ENCODE peak calls at places on chromosomes 7 and 10, in ten cellular contexts. B is kidney, O is fibroblast of pulmonary artery, U is lower leg skin, M is foreskin fibroblast, S is adrenal gland, G is epithelial cell of esophagus, F is upper lobe of right lung, Q is GM23338, K is hepatocyte. P is an unnamed sample.

GRCh38 chr10:91022924-91023707 is 102.2 kb upstream of the ANKRD1 start:
- DNase-seq in O (peak; percentile 35), M (no peak), F (no peak), U (no peak), K (no peak), G (no peak), B (no peak), Q (no peak), S (no peak), P (no peak)

GRCh38 chr7:40437498-40437897 is 302.7 kb downstream of the SUGCT start:
- DNase-seq in K (peak; percentile 38), S (no peak), G (peak; percentile 90), Q (no peak), U (no peak), F (no peak), O (peak; percentile 94), B (no peak), M (peak; percentile 86), P (peak; percentile 76)

GRCh38 chr7:69683002-69683401 is 84.7 kb downstream of the AUTS2 start:
- DNase-seq in B (no peak), F (no peak), U (no peak), M (no peak), K (no peak), Q (peak; percentile 34), S (peak; percentile 46), G (no peak), O (no peak), P (no peak)

GRCh38 chr10:95217476-95217875 is 23.4 kb downstream of the ACSM6 start:
- DNase-seq in B (no peak), K (no peak), U (no peak), G (no peak), Q (no peak), M (no peak), S (no peak), O (no peak), F (no peak), P (no peak)

GRCh38 chr7:17056491-17057142 is 174.8 kb upstream of the AGR3 start:
- DNase-seq in G (peak; percentile 57), S (no peak), M (no peak), F (no peak), B (no peak), U (no peak), K (no peak), Q (no peak), O (peak; percentile 53), P (peak; percentile 20)

GRCh38 chr10:72847681-72848080 is 45.9 kb upstream of the OIT3 start:
- DNase-seq in F (no peak), B (no peak), U (no peak), Q (no peak), M (no peak), S (no peak), O (no peak), K (no peak), G (peak; percentile 80), P (no peak)

GRCh38 chr7:45697576-45698136 is 123.5 kb downstream of the ADCY1 start:
- DNase-seq in B (no peak), G (peak; percentile 34), Q (no peak), M (peak; percentile 19), U (no peak), S (no peak), O (peak; percentile 10), F (no peak), K (no peak), P (no peak)

GRCh38 chr10:10644317-10645111 is 373.2 kb upstream of the CELF2 start:
- DNase-seq in M (peak; percentile 63), S (no peak), O (no peak), B (no peak), U (no peak), F (no peak), G (peak; percentile 68), Q (no peak), K (no peak), P (no peak)

GRCh38 chr10:64011871-64012714 is 490.9 kb downstream of the REEP3 start:
- DNase-seq in S (no peak), M (no peak), Q (peak; percentile 24), F (no peak), G (peak; percentile 58), B (no peak), K (no peak), U (no peak), O (no peak), P (no peak)

GRCh38 chr7:120725376-120726039 is 132.4 kb downstream of the TSPAN12 start:
- DNase-seq in S (no peak), K (peak; percentile 69), G (peak; percentile 43), Q (peak; percentile 82), B (no peak), U (no peak), M (no peak), O (peak; percentile 62), F (no peak), P (no peak)

GRCh38 chr7:38186593-38187314 is 8.7 kb downstream of the STARD3NL start:
- DNase-seq in B (no peak), O (peak; percentile 56), F (no peak), U (no peak), M (peak; percentile 43), G (peak; percentile 85), S (no peak), K (no peak), Q (no peak), P (no peak)

GRCh38 chr7:8320174-8320573 is 58.2 kb upstream of the ICA1 start:
- DNase-seq in U (no peak), K (no peak), G (no peak), O (no peak), F (no peak), Q (no peak), S (no peak), B (no peak), M (no peak), P (no peak)

GRCh38 chr10:129993621-129994020 is 29.5 kb upstream of the EBF3 start:
- DNase-seq in S (no peak), Q (no peak), B (no peak), M (peak; percentile 73), K (no peak), O (no peak), U (peak; percentile 9), G (peak; percentile 44), F (no peak), P (no peak)

GRCh38 chr10:50310560-50311174 is 59.4 kb upstream of the ASAH2 start:
- DNase-seq in O (peak; percentile 11), U (no peak), S (no peak), K (peak; percentile 17), B (no peak), F (no peak), Q (peak; percentile 76), G (peak; percentile 43), M (no peak), P (no peak)
- TF ChIP-seq CTCF in O (peak; percentile 41), U (no peak), S (no peak), K (no peak), B (peak; percentile 32), F (peak; percentile 42), Q (peak; percentile 68), G (peak; percentile 64), M (no peak), P (peak; percentile 30)

DNA sequence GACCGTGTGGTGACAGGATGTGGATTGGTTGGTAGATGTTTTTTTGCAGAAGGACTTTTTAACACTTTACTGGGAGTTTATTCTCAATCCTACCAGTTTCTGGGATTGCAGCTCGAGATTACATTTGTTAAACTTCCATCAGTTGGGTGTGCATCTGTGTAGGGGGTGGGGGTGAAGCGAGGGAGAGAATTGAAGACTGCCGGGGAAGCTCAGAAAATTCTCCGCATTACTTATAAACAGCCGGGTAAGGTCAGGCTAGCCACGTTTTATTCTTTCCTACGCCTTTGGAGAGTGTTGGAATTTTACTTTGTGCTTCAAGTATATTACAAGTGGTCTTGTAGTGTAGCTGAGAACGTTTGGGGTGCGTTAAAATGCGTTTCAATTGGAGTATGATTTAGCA is 1.1 kb downstream of the PALS2 start:
- DNase-seq in U (no peak), B (no peak), Q (no peak), S (no peak), K (no peak), F (no peak), M (no peak), O (peak; percentile 29), G (peak; percentile 15), P (no peak)
- H3K4me3 ChIP-seq in U (peak overlapping the region; percentile 65), B (peak overlapping the region; percentile 71), Q (peak overlapping the region; percentile 92), S (peak overlapping the region; percentile 50), K (peak overlapping the region; percentile 87), F (peak overlapping the region; percentile 72), M (peak overlapping the region; percentile 72), O (peak overlapping the region; percentile 66), G (peak overlapping the region; percentile 82), P (peak overlapping the region; percentile 74)

GRCh38 chr10:88117869-88118632 is 254.6 kb downstream of the PTEN start:
- DNase-seq in B (no peak), U (no peak), Q (peak; percentile 53), S (no peak), F (no peak), G (peak; percentile 18), M (no peak), K (no peak), O (no peak), P (no peak)
- TF ChIP-seq CTCF in B (no peak), U (no peak), Q (peak; percentile 57), S (peak; percentile 34), F (no peak), G (peak; percentile 26), M (no peak), K (no peak), O (peak; percentile 8), P (no peak)

GRCh38 chr10:52965489-52965888 is 192.9 kb upstream of the MBL2 start:
- DNase-seq in K (no peak), U (no peak), O (no peak), G (no peak), B (no peak), S (no peak), M (no peak), Q (no peak), F (no peak), P (no peak)

GRCh38 chr10:52967806-52968795 is 195.5 kb upstream of the MBL2 start:
- DNase-seq in F (no peak), M (no peak), U (no peak), O (no peak), G (no peak), S (no peak), Q (peak; percentile 67), K (no peak), B (no peak), P (no peak)

GRCh38 chr10:52965938-52966401 is 193.4 kb upstream of the MBL2 start:
- DNase-seq in O (no peak), B (no peak), K (no peak), Q (peak; percentile 78), G (no peak), M (no peak), S (no peak), U (no peak), F (no peak), P (no peak)

GRCh38 chr10:52961298-52961697 is 188.7 kb upstream of the MBL2 start:
- DNase-seq in M (no peak), Q (no peak), B (no peak), G (no peak), K (no peak), O (no peak), F (no peak), U (no peak), S (no peak), P (no peak)

DNA sequence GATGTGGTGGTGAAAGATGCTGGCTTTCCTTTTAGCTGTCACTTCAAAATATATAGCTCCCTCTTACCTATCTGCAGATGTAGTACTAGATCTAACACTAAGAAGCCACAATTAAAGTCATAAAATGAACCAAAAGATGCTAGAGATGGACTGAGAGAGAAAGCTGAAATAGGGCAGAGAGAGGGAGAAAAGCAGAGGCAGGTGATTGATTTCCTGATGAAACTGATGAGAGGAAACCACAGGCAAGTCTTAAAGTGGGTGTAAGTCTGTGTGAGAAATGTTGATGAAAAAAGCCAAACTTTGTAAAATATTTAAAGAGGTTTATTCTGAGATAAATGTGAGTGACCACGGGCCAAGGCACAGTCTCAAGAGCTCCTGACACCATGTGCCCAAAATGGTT is 194.3 kb upstream of the MBL2 start:
- DNase-seq in M (no peak), U (no peak), F (no peak), B (no peak), K (no peak), Q (no peak), S (no peak), G (no peak), O (no peak), P (no peak)
- H3K4me3 ChIP-seq in M (no peak overlapping the region), U (no peak overlapping the region), F (no peak overlapping the region), B (no peak overlapping the region), K (no peak overlapping the region), Q (no peak overlapping the region), S (no peak overlapping the region), G (no peak overlapping the region), O (no peak overlapping the region), P (no peak overlapping the region)

P was measured in AG04450.